ENCODE peak calls at places on chromosome 10, in four cellular contexts. B is substantia nigra, I is anterior cingulate cortex, F is NCI-H1930. P is an unnamed sample.

GRCh38 chr10:112585052-112585451 is 138.0 kb downstream of the VTI1A start:
- DNase-seq in B (no peak), I (peak), F (no peak), P (no peak)

GRCh38 chr10:110758898-110759297 is 112.8 kb upstream of the PDCD4 start:
- DNase-seq in B (no peak), I (no peak), F (no peak), P (no peak)

GRCh38 chr10:89062861-89063260 is 72.3 kb downstream of the FAS start:
- DNase-seq in B (no peak), I (no peak), F (no peak), P (no peak)

GRCh38 chr10:117131390-117132327 is 6.4 kb downstream of the VAX1 start:
- DNase-seq in B (no peak), I (no peak), F (no peak), P (no peak)

GRCh38 chr10:37860494-37861190 is 3.2 kb upstream of the ZNF248 start:
- DNase-seq in B (no peak), I (no peak), F (no peak), P (no peak)

GRCh38 chr10:133013478-133013877 is 71.1 kb upstream of the CFAP46 start:
- DNase-seq in B (no peak), I (no peak), F (no peak), P (no peak)

GRCh38 chr10:88918506-88918905 is 34.1 kb downstream of the ACTA2 start:
- DNase-seq in B (no peak), I (no peak), F (no peak), P (no peak)

GRCh38 chr10:102367441-102367840 is 28.1 kb upstream of the NFKB2 start:
- DNase-seq in B (no peak), I (no peak), F (no peak), P (no peak)

GRCh38 chr10:62589689-62590088 is 214.8 kb upstream of the ADO start:
- DNase-seq in B (no peak), I (no peak), F (no peak), P (no peak)

GRCh38 chr10:59688921-59689351 is 20.7 kb downstream of the SLC16A9 start:
- DNase-seq in B (no peak), I (no peak), F (no peak), P (no peak)

GRCh38 chr10:26557641-26558014 is 119.5 kb downstream of the APBB1IP start:
- DNase-seq in B (no peak), I (no peak), F (no peak), P (no peak)

P was measured in putamen.